ENCODE peak calls at places on chromosomes 12 and 14, in five cellular contexts. O is activated naive CD8-positive, alpha-beta T cell treated with anti-CD3 and anti-CD28 coated beads, Interleukin-2, amount 50 U/mL, for 24 hours; I is activated CD4-positive, alpha-beta T cell treated with anti-CD3 and anti-CD28 coated beads for 24 hours; V is SJSA1; U is transverse colon. Q is an unnamed sample.

GRCh38 chr12:124861492-124861891 is 2.2 kb downstream of the SCARB1 start:
- DNase-seq in O (no peak), I (no peak), V (no peak), U (peak; percentile 38), Q (peak; percentile 62)

GRCh38 chr12:59444932-59445331 is 150.9 kb upstream of the SLC16A7 start:
- DNase-seq in O (no peak), I (no peak), V (no peak), U (no peak), Q (no peak)

GRCh38 chr14:23020143-23021128 is 10.5 kb upstream of the C14orf93 start:
- DNase-seq in O (no peak), I (no peak), V (no peak), U (no peak), Q (no peak)

GRCh38 chr12:56626691-56627090 is 3.4 kb downstream of the BAZ2A start:
- DNase-seq in O (no peak), I (no peak), V (no peak), U (no peak), Q (no peak)

GRCh38 chr14:74290415-74290814 is 12.3 kb downstream of the ABCD4 start:
- DNase-seq in O (no peak), I (no peak), V (no peak), U (no peak), Q (no peak)

GRCh38 chr14:55804198-55804553 is 224.2 kb downstream of the KTN1 start:
- DNase-seq in O (no peak), I (no peak), V (no peak), U (no peak), Q (no peak)

GRCh38 chr12:64400041-64400440 is 4.2 kb upstream of the XPOT start:
- DNase-seq in O (no peak), I (no peak), V (no peak), U (no peak), Q (no peak)

GRCh38 chr12:11753151-11753501 is 103.7 kb downstream of the ETV6 start:
- DNase-seq in O (no peak), I (no peak), V (no peak), U (peak; percentile 57), Q (no peak)

GRCh38 chr12:1796515-1797010 is 23.8 kb upstream of the LRTM2 start:
- DNase-seq in O (peak; percentile 58), I (peak; percentile 35), V (no peak), U (peak; percentile 64), Q (no peak)

GRCh38 chr12:92442782-92443181 is 260.0 kb upstream of the PLEKHG7 start:
- DNase-seq in O (no peak), I (no peak), V (no peak), U (no peak), Q (no peak)

GRCh38 chr14:54622189-54622958 is 55.4 kb downstream of the SAMD4A start:
- DNase-seq in O (peak; percentile 57), I (peak; percentile 44), V (no peak), U (no peak), Q (no peak)

GRCh38 chr14:78135450-78135891 is 34.7 kb upstream of the NRXN3 start:
- DNase-seq in O (no peak), I (no peak), V (peak; percentile 84), U (no peak), Q (no peak)

GRCh38 chr14:61501714-61502458 is 180.5 kb downstream of the PRKCH start:
- DNase-seq in O (no peak), I (no peak), V (no peak), U (no peak), Q (no peak)

GRCh38 chr14:32319368-32320049 is 9.6 kb upstream of the AKAP6 start:
- DNase-seq in O (no peak), I (no peak), V (no peak), U (no peak), Q (no peak)

GRCh38 chr12:64665506-64665905 is 55.2 kb downstream of the RASSF3 start:
- DNase-seq in O (no peak), I (no peak), V (no peak), U (peak; percentile 56), Q (no peak)

GRCh38 chr12:4918950-4919660 is 9.4 kb downstream of the KCNA1 start:
- DNase-seq in O (no peak), I (no peak), V (no peak), U (no peak), Q (no peak)

GRCh38 chr12:88552672-88553079 is 27.6 kb downstream of the KITLG start:
- DNase-seq in O (no peak), I (no peak), V (no peak), U (no peak), Q (no peak)